ENCODE peak calls at places on chromosomes 13 and 19, in five cellular contexts. L, Y, Z, X and P are unnamed samples. For H3K4me1, the result is how much of the 10 kb centered on the place peaks cover.

GRCh38 chr19:29645911-29646310 is 19.4 kb upstream of the PLEKHF1 start:
- DNase-seq in L (no peak), Y (peak), Z (peak), X (no peak), P (no peak)

GRCh38 chr13:100115693-100116254 is 26.9 kb downstream of the PCCA start:
- DNase-seq in L (no peak), Y (no peak), Z (no peak), X (no peak), P (no peak)

GRCh38 chr13:34522818-34523217 is 419.3 kb upstream of the NBEA start:
- DNase-seq in L (no peak), Y (no peak), Z (no peak), X (no peak), P (no peak)

GRCh38 chr19:31139871-31140505 is 209.2 kb downstream of the TSHZ3 start:
- DNase-seq in L (no peak), Y (no peak), Z (peak), X (no peak), P (no peak)

GRCh38 chr13:35987572-35988513 is 143.3 kb downstream of the DCLK1 start:
- DNase-seq in L (no peak), Y (no peak), Z (no peak), X (no peak), P (no peak)

GRCh38 chr13:44765076-44765475 is 188.9 kb upstream of the TSC22D1 start:
- DNase-seq in L (no peak), Y (no peak), Z (peak), X (no peak), P (no peak)

GRCh38 chr13:110195547-110196485 is 111.1 kb downstream of the COL4A1 start:
- DNase-seq in L (no peak), Y (no peak), Z (no peak), X (no peak), P (no peak)

GRCh38 chr19:47714339-47714738 is 1.1 kb downstream of the EHD2 start:
- DNase-seq in L (no peak), Y (no peak), Z (no peak), X (no peak), P (no peak)

GRCh38 chr19:40360020-40360686 is 11.7 kb downstream of the PLD3 start:
- DNase-seq in L (no peak), Y (no peak), Z (no peak), X (no peak), P (no peak)

GRCh38 chr19:6713773-6714692 is 6.4 kb downstream of the C3 start:
- DNase-seq in L (no peak), Y (no peak), Z (no peak), X (no peak), P (no peak)

GRCh38 chr13:109271555-109271954 is 514.8 kb downstream of the IRS2 start:
- DNase-seq in L (no peak), Y (no peak), Z (no peak), X (no peak), P (no peak)

GRCh38 chr19:1315470-1316166 is 29.9 kb downstream of the EFNA2 start:
- DNase-seq in L (peak), Y (peak), Z (peak), X (peak), P (peak)

GRCh38 chr19:39194832-39195542 is 1.8 kb upstream of the NCCRP1 start:
- DNase-seq in L (no peak), Y (no peak), Z (no peak), X (no peak), P (no peak)

GRCh38 chr13:33351324-33351723 is 65.8 kb upstream of the STARD13 start:
- DNase-seq in L (no peak), Y (no peak), Z (peak), X (no peak), P (no peak)

GRCh38 chr13:99985243-99985874 is 3.8 kb downstream of the ZIC2 start:
- DNase-seq in L (no peak), Y (no peak), Z (no peak), X (no peak), P (no peak)

GRCh38 chr13:41411536-41411935 is 45.8 kb upstream of the RGCC start:
- DNase-seq in L (no peak), Y (peak), Z (peak), X (peak), P (no peak)

GRCh38 chr19:46659151-46660007 is 1.6 kb downstream of the DACT3 start:
- DNase-seq in L (peak), Y (no peak), Z (peak), X (no peak), P (no peak)

GRCh38 chr13:23858586-23858985 is 30.6 kb downstream of the MIPEP start:
- DNase-seq in L (no peak), Y (no peak), Z (no peak), X (no peak), P (no peak)

GRCh38 chr13:100209857-100210580 is 121.1 kb downstream of the PCCA start:
- DNase-seq in L (no peak), Y (no peak), Z (peak), X (no peak), P (no peak)

GRCh38 chr13:109869312-109870237 is 83.2 kb upstream of the IRS2 start:
- DNase-seq in L (peak), Y (peak), Z (peak), X (no peak), P (peak)

GRCh38 chr13:51942189-51942588 is 69.1 kb downstream of the ATP7B start:
- DNase-seq in L (no peak), Y (no peak), Z (no peak), X (peak), P (no peak)

GRCh38 chr19:54415208-54415900 is at the start of gene TTYH1:
- DNase-seq in L (no peak), Y (no peak), Z (no peak), X (no peak), P (peak)

GRCh38 chr13:104691765-104692164 is 1625.5 kb upstream of the SLC10A2 start:
- DNase-seq in L (no peak), Y (no peak), Z (no peak), X (no peak), P (no peak)

GRCh38 chr19:39671739-39672363 is 16.1 kb downstream of the LGALS16 start:
- DNase-seq in L (peak), Y (peak), Z (peak), X (peak), P (peak)

GRCh38 chr13:51524312-51524711 is 60.0 kb upstream of the WDFY2 start:
- DNase-seq in L (no peak), Y (peak), Z (peak), X (no peak), P (no peak)

GRCh38 chr13:108850706-108851105 is 221.3 kb downstream of the MYO16 start:
- DNase-seq in L (no peak), Y (no peak), Z (no peak), X (no peak), P (no peak)

GRCh38 chr19:511101-511841 is 4.0 kb downstream of the TPGS1 start:
- DNase-seq in L (no peak), Y (no peak), Z (peak), X (peak), P (peak)

GRCh38 chr13:43767351-43767901 is 19.3 kb downstream of the ENOX1 start:
- DNase-seq in L (no peak), Y (no peak), Z (peak), X (no peak), P (no peak)

GRCh38 chr13:114145256-114145655 is 12.8 kb upstream of the RASA3 start:
- DNase-seq in L (no peak), Y (no peak), Z (no peak), X (no peak), P (no peak)
- H3K4me1 ChIP-seq in L (under half), Y (under half), Z (under half), X (half or more), P (half or more)

DNA sequence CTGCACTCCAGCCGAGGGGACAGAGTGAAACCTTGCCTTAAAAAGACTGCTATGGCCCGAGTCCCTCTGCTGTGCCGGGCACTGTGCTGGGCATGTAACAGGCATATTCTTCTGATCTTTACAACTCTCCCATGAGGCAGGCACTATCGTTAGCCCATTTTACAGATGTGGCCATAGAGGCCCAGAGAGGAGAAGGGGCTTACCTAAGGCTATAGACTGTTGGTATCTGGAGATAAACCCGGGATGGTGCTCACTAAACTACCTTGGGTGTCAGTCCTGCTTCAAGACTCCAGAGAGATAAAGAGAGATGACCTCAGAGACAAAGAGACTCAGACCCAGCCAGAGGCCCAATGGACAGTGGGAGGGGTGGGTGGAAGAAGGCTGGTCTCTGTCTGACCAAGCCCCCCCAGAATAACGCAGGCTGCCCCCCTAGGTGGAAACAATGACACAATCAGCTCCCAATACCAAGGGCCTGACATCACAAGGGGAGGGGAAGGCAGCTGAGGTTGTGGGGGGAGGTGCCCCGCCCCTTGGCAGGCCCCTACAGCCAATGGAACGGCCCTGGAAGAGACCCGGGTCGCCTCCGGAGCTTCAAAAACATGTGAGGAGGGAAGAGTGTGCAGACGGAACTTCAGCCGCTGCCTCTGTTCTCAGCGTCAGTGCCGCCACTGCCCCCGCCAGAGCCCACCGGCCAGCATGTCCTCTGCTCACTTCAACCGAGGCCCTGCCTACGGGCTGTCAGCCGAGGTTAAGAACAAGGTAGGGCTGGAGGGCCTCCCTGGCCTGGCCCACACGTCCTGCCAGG is at the start of gene CNN1:
- DNase-seq in L (no peak), Y (no peak), Z (peak), X (no peak), P (no peak)
- H3K4me3 ChIP-seq in L (no peak), Y (peak), Z (peak), X (no peak), P (no peak)

DNA sequence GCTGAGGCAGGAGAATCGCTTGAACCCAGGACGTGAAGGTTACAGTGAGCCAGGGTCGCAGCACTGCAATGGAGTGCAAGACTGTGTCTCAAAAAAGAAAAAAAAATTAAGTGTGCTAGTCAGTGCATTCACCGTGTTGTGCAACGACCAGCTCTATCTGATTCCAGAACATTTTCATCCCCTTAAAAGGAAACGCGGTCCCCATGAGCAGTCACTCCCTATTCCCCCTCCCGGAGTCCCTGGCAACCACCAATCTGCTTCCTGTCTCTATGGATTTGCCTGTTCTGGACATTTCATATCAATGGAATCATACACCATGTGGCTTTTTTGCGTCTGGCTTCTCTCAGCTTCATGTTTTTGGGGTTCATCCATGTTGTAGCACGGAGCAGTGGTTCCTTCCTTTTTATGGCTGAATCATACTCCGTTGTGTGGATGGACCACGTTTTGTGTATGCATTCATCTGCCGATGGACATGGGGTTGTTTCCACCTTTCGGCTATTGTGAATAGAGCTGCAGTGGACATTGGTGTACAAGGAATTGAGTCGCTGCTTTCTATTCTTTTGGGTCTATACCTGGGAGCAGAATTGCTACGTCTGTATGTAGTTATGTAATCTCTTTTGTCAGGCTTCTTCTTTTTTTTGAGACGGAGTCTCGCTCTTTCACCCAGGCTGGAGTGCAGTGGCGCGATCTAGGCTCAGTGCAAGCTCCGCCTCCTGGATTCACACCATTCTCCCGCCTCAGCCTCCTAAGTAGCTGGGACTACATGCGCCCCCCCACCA is 19.8 kb downstream of the MYO9B start:
- DNase-seq in L (no peak), Y (no peak), Z (peak), X (no peak), P (no peak)
- H3K4me1 ChIP-seq in L (under half), Y (under half), Z (under half), X (under half), P (under half)

GRCh38 chr19:16829822-16830289 is 658 bp downstream of the SIN3B start:
- DNase-seq in L (no peak), Y (no peak), Z (no peak), X (no peak), P (no peak)
- H3K4me3 ChIP-seq in L (peak), Y (peak), Z (peak), X (peak), P (peak)

DNA sequence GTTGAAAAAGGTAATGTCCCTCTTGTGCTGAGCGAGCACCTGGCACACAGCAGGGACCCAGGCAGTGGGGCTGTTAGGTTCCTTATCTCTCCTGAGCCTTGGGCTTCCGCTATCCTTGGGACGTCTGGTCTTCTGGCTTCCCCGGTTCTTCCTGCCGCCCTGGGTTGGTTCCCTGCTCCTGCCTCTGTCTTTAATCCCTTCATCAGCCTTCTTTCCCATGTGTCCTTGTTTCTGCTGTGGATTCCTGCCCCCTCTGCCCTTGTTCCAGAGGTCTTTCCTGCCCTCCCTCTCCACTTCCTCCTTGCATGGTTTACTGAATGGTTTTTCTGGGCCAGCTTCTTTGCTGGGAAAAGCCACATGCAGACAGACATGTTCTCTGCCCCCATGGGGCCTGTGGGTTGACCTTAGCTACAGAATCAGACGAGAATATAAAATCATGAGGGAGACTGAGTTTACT is 2.6 kb downstream of the EPN1 start:
- DNase-seq in L (no peak), Y (no peak), Z (no peak), X (no peak), P (no peak)
- H3K4me1 ChIP-seq in L (under half), Y (under half), Z (under half), X (under half), P (under half)

GRCh38 chr13:48370815-48371214 is 42.1 kb downstream of the LPAR6 start:
- DNase-seq in L (no peak), Y (no peak), Z (no peak), X (no peak), P (no peak)
- H3K4me3 ChIP-seq in L (no peak), Y (no peak), Z (no peak), X (no peak), P (no peak)

DNA sequence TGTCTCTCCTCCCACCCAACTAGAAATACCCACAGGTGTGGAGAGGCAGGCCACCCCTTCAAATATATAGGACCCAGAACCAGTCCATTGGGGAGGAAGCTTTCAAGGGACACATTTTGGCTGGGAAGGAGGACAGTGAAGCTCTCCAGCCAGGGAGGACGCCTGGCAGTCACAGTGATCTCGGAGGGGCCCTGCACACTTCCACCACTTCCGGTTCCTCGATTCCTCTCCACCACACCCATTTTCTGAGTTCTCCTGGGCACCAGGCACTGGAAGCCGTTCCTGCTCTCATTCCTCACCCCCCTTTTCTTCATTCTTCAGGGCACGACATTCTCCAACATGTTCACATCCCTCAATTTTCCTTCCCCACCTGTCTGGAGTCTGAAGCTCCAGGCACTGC is 30.4 kb upstream of the CEACAM21 start:
- DNase-seq in L (no peak), Y (no peak), Z (no peak), X (no peak), P (no peak)
- H3K4me1 ChIP-seq in L (under half), Y (under half), Z (under half), X (half or more), P (half or more)

GRCh38 chr13:113153810-113154748 is 4.4 kb upstream of the PROZ start:
- DNase-seq in L (peak), Y (peak), Z (peak), X (peak), P (peak)
- H3K4me3 ChIP-seq in L (peak), Y (peak), Z (peak), X (peak), P (peak)